ENCODE peak calls at places on chromosomes 6 and 20, in four cellular contexts. G, L, W and U are unnamed samples.

GRCh38 chr20:8709627-8710026 is 359.3 kb upstream of the PLCB4 start:
- DNase-seq in G (no peak), L (no peak), W (no peak), U (no peak)

GRCh38 chr6:150499882-150500312 is 99.8 kb upstream of the PLEKHG1 start:
- DNase-seq in G (no peak), L (no peak), W (no peak), U (no peak)

GRCh38 chr6:31945507-31946369 is at the start of gene CFB:
- DNase-seq in G (no peak), L (peak), W (no peak), U (no peak)

GRCh38 chr6:17828149-17828548 is 121.4 kb upstream of the NUP153 start:
- DNase-seq in G (no peak), L (no peak), W (no peak), U (no peak)

GRCh38 chr20:60053125-60053812 is 95.0 kb downstream of the CDH26 start:
- DNase-seq in G (no peak), L (no peak), W (no peak), U (no peak)

GRCh38 chr6:38760097-38760496 is 45.0 kb downstream of the DNAH8 start:
- DNase-seq in G (no peak), L (no peak), W (no peak), U (no peak)

GRCh38 chr6:35396991-35397390 is 54.6 kb downstream of the PPARD start:
- DNase-seq in G (no peak), L (no peak), W (no peak), U (no peak)

GRCh38 chr6:141562181-141562800 is 570.4 kb upstream of the GJE1 start:
- DNase-seq in G (no peak), L (no peak), W (peak), U (no peak)

GRCh38 chr20:49724637-49725606 is 11.2 kb upstream of the B4GALT5 start:
- DNase-seq in G (no peak), L (peak), W (no peak), U (no peak)

GRCh38 chr20:1816384-1817381 is 78.5 kb upstream of the SIRPA start:
- DNase-seq in G (peak), L (peak), W (peak), U (no peak)

GRCh38 chr20:58546312-58546711 is 31.1 kb upstream of the APCDD1L start:
- DNase-seq in G (no peak), L (no peak), W (no peak), U (no peak)

GRCh38 chr20:25011831-25012241 is 19.3 kb upstream of the APMAP start:
- DNase-seq in G (no peak), L (peak), W (no peak), U (no peak)

GRCh38 chr6:128235556-128235955 is 284.8 kb downstream of the PTPRK start:
- DNase-seq in G (no peak), L (no peak), W (no peak), U (no peak)

GRCh38 chr6:136920858-136921520 is 1.1 kb upstream of the SLC35D3 start:
- DNase-seq in G (no peak), L (peak), W (peak), U (no peak)

GRCh38 chr20:54257090-54257816 is 49.4 kb downstream of the PFDN4 start:
- DNase-seq in G (no peak), L (no peak), W (no peak), U (no peak)

GRCh38 chr6:1686117-1687098 is 76.7 kb downstream of the FOXC1 start:
- DNase-seq in G (no peak), L (no peak), W (no peak), U (no peak)

GRCh38 chr6:15389759-15390723 is 144.2 kb downstream of the JARID2 start:
- DNase-seq in G (peak), L (no peak), W (no peak), U (no peak)

GRCh38 chr20:44026932-44027685 is 112.5 kb downstream of the TOX2 start:
- DNase-seq in G (no peak), L (no peak), W (no peak), U (no peak)

GRCh38 chr6:13914346-13914745 is 10.4 kb upstream of the RNF182 start:
- DNase-seq in G (no peak), L (no peak), W (no peak), U (no peak)

GRCh38 chr20:45783656-45784294 is 7.9 kb downstream of the WFDC3 start:
- DNase-seq in G (no peak), L (peak), W (peak), U (no peak)

GRCh38 chr20:52102126-52102525 is 89.5 kb downstream of the ZFP64 start:
- DNase-seq in G (no peak), L (no peak), W (no peak), U (no peak)

GRCh38 chr6:161001421-161001820 is 9.9 kb downstream of the MAP3K4 start:
- DNase-seq in G (no peak), L (no peak), W (no peak), U (no peak)

GRCh38 chr6:88763160-88763559 is 200.3 kb downstream of the RNGTT start:
- DNase-seq in G (no peak), L (no peak), W (no peak), U (no peak)

GRCh38 chr20:22106308-22106938 is 401.0 kb downstream of the PAX1 start:
- DNase-seq in G (no peak), L (no peak), W (no peak), U (peak)